ENCODE peak calls at places on chromosomes 5 and 9, in four cellular contexts. Q is fibroblast of the aortic adventitia, B is neuronal stem cell, J is HAP-1. S is an unnamed sample.

GRCh38 chr9:101706261-101706798 is 32.1 kb downstream of the GRIN3A start:
- DNase-seq in Q (no peak), B (no peak), J (peak), S (no peak)

GRCh38 chr9:38068616-38068865 is 486 bp downstream of the SHB start:
- DNase-seq in Q (peak), B (no peak), J (peak), S (peak)

GRCh38 chr5:86507574-86507973 is 110.2 kb upstream of the COX7C start:
- DNase-seq in Q (no peak), B (no peak), J (no peak), S (no peak)

GRCh38 chr9:124843635-124844034 is 9.6 kb upstream of the WDR38 start:
- DNase-seq in Q (no peak), B (no peak), J (no peak), S (no peak)

GRCh38 chr5:151897017-151897552 is 27.6 kb downstream of the GLRA1 start:
- DNase-seq in Q (no peak), B (no peak), J (peak), S (no peak)

GRCh38 chr5:157130933-157131332 is 11.7 kb downstream of the MED7 start:
- DNase-seq in Q (no peak), B (no peak), J (no peak), S (no peak)

GRCh38 chr5:127988149-127988755 is 95.3 kb upstream of the SLC12A2 start:
- DNase-seq in Q (peak), B (no peak), J (peak), S (peak)

GRCh38 chr9:82295177-82295576 is 306.6 kb downstream of the SPATA31D1 start:
- DNase-seq in Q (no peak), B (no peak), J (no peak), S (no peak)

GRCh38 chr9:20997503-20998076 is 33.9 kb downstream of the HACD4 start:
- DNase-seq in Q (no peak), B (no peak), J (no peak), S (no peak)

GRCh38 chr5:79831910-79832309 is 142.3 kb downstream of the CMYA5 start:
- DNase-seq in Q (no peak), B (no peak), J (no peak), S (peak)

GRCh38 chr5:143147382-143147781 is 256.1 kb downstream of the NR3C1 start:
- DNase-seq in Q (no peak), B (no peak), J (no peak), S (no peak)

GRCh38 chr9:94182532-94182931 is 76.6 kb upstream of the ZNF169 start:
- DNase-seq in Q (no peak), B (no peak), J (no peak), S (no peak)

GRCh38 chr5:1726956-1727355 is 72.7 kb downstream of the MRPL36 start:
- DNase-seq in Q (no peak), B (no peak), J (no peak), S (no peak)

GRCh38 chr5:13976867-13977479 is 32.5 kb upstream of the DNAH5 start:
- DNase-seq in Q (peak), B (peak), J (peak), S (no peak)

GRCh38 chr9:133255371-133255940 is 19.5 kb downstream of the ABO start:
- DNase-seq in Q (no peak), B (no peak), J (no peak), S (no peak)

GRCh38 chr5:33049845-33050244 is 338.7 kb downstream of the NPR3 start:
- DNase-seq in Q (peak), B (no peak), J (no peak), S (peak)

GRCh38 chr5:116771466-116772151 is 197.0 kb upstream of the SEMA6A start:
- DNase-seq in Q (no peak), B (no peak), J (no peak), S (peak)

GRCh38 chr9:98805506-98806272 is 1.8 kb upstream of the GALNT12 start:
- DNase-seq in Q (peak), B (no peak), J (peak), S (no peak)

GRCh38 chr5:177132504-177133118 is 962 bp upstream of the NSD1 start:
- DNase-seq in Q (no peak), B (peak), J (no peak), S (no peak)

GRCh38 chr5:945691-946541 is 53.2 kb downstream of the TRIP13 start:
- DNase-seq in Q (no peak), B (no peak), J (no peak), S (no peak)

GRCh38 chr5:69329905-69330489 is 2.6 kb downstream of the CCDC125 start:
- DNase-seq in Q (no peak), B (no peak), J (no peak), S (no peak)

GRCh38 chr9:93299418-93300174 is 115.7 kb downstream of the WNK2 start:
- DNase-seq in Q (no peak), B (no peak), J (no peak), S (no peak)

GRCh38 chr5:141618804-141619554 is at the start of gene DIAPH1:
- DNase-seq in Q (peak), B (peak), J (peak), S (peak)

GRCh38 chr5:109485030-109485429 is 75.3 kb upstream of the PJA2 start:
- DNase-seq in Q (peak), B (no peak), J (peak), S (no peak)

GRCh38 chr5:14155075-14155474 is 11.9 kb downstream of the TRIO start:
- DNase-seq in Q (no peak), B (no peak), J (no peak), S (no peak)

GRCh38 chr5:66364186-66364585 is 220.1 kb downstream of the SREK1 start:
- DNase-seq in Q (no peak), B (no peak), J (no peak), S (no peak)

GRCh38 chr9:70257512-70257911 is 1.3 kb upstream of the SMC5 start:
- DNase-seq in Q (no peak), B (no peak), J (no peak), S (no peak)

GRCh38 chr5:53114988-53115387 is 5.4 kb upstream of the MOCS2 start:
- DNase-seq in Q (peak), B (no peak), J (peak), S (no peak)

GRCh38 chr5:40877371-40877988 is 31.8 kb upstream of the C7 start:
- DNase-seq in Q (no peak), B (no peak), J (no peak), S (no peak)

GRCh38 chr5:167916261-167916660 is 375.2 kb upstream of the WWC1 start:
- DNase-seq in Q (no peak), B (no peak), J (no peak), S (no peak)

GRCh38 chr5:159851053-159851452 is 65.2 kb upstream of the ADRA1B start:
- DNase-seq in Q (no peak), B (no peak), J (no peak), S (no peak)

GRCh38 chr5:134438268-134438622 is 26.6 kb upstream of the CDKN2AIPNL start:
- DNase-seq in Q (peak), B (no peak), J (no peak), S (peak)

GRCh38 chr5:37774912-37775483 is 64.8 kb downstream of the GDNF start:
- DNase-seq in Q (peak), B (no peak), J (no peak), S (no peak)

GRCh38 chr9:70229579-70229978 is 29.2 kb upstream of the SMC5 start:
- DNase-seq in Q (peak), B (no peak), J (peak), S (peak)

GRCh38 chr5:169301386-169301930 is 519 bp upstream of the SLIT3 start:
- DNase-seq in Q (peak), B (peak), J (no peak), S (peak)

GRCh38 chr5:31049933-31050704 is 143.4 kb upstream of the CDH6 start:
- DNase-seq in Q (no peak), B (no peak), J (peak), S (no peak)

GRCh38 chr9:95936579-95937075 is 61.1 kb downstream of the ERCC6L2 start:
- DNase-seq in Q (no peak), B (no peak), J (peak), S (no peak)

GRCh38 chr9:21993893-21994525 is at the start of gene CDKN2A:
- DNase-seq in Q (no peak), B (no peak), J (peak), S (peak)

GRCh38 chr5:14464661-14465060 is 116.9 kb upstream of the OTULINL start:
- DNase-seq in Q (no peak), B (no peak), J (no peak), S (no peak)

GRCh38 chr5:1795931-1796330 is 3.7 kb downstream of the MRPL36 start:
- DNase-seq in Q (no peak), B (no peak), J (no peak), S (no peak)